ENCODE peak calls at places on chromosomes 7 and 10, in six cellular contexts. D, C, Y, A, X and G are unnamed samples.

GRCh38 chr7:30556854-30557644 is 37.6 kb upstream of the GARS1 start:
- DNase-seq in D (peak), C (peak), Y (no peak), A (peak), X (no peak), G (no peak)

GRCh38 chr10:113983552-113983951 is 60.1 kb upstream of the ADRB1 start:
- DNase-seq in D (no peak), C (no peak), Y (no peak), A (no peak), X (no peak), G (no peak)

GRCh38 chr7:136033413-136034031 is 56.4 kb upstream of the MTPN start:
- DNase-seq in D (no peak), C (no peak), Y (no peak), A (no peak), X (no peak), G (no peak)

GRCh38 chr10:127275793-127276415 is 79.5 kb upstream of the INSYN2A start:
- DNase-seq in D (no peak), C (no peak), Y (no peak), A (no peak), X (no peak), G (no peak)

GRCh38 chr7:99380823-99381663 is 6.5 kb downstream of the ARPC1B start:
- DNase-seq in D (no peak), C (no peak), Y (no peak), A (no peak), X (peak), G (no peak)

GRCh38 chr10:106711313-106711906 is 453.1 kb downstream of the SORCS1 start:
- DNase-seq in D (no peak), C (peak), Y (no peak), A (no peak), X (no peak), G (no peak)

GRCh38 chr10:6470894-6471618 is 109.0 kb downstream of the PRKCQ start:
- DNase-seq in D (no peak), C (no peak), Y (no peak), A (no peak), X (no peak), G (no peak)

GRCh38 chr7:87316846-87317545 is 28.5 kb upstream of the CROT start:
- DNase-seq in D (no peak), C (peak), Y (peak), A (no peak), X (no peak), G (no peak)

GRCh38 chr10:71221586-71222202 is 9.3 kb downstream of the UNC5B start:
- DNase-seq in D (no peak), C (no peak), Y (no peak), A (no peak), X (no peak), G (no peak)

GRCh38 chr10:1809139-1809755 is 71.9 kb upstream of the ADARB2 start:
- DNase-seq in D (no peak), C (peak), Y (no peak), A (peak), X (no peak), G (no peak)

GRCh38 chr10:50990568-50991495 is 83.5 kb upstream of the PRKG1 start:
- DNase-seq in D (no peak), C (peak), Y (no peak), A (no peak), X (no peak), G (peak)

GRCh38 chr10:42973870-42974692 is 102.8 kb upstream of the RET start:
- DNase-seq in D (no peak), C (no peak), Y (no peak), A (no peak), X (no peak), G (no peak)

GRCh38 chr7:64892666-64893269 is 10.3 kb upstream of the ZNF273 start:
- DNase-seq in D (no peak), C (no peak), Y (no peak), A (no peak), X (no peak), G (no peak)

GRCh38 chr7:149827089-149827981 is 10.8 kb upstream of the ZNF862 start:
- DNase-seq in D (no peak), C (no peak), Y (no peak), A (no peak), X (no peak), G (no peak)

GRCh38 chr10:80471715-80472233 is 17.7 kb downstream of the TSPAN14 start:
- DNase-seq in D (no peak), C (peak), Y (no peak), A (no peak), X (no peak), G (no peak)

GRCh38 chr10:47444047-47444446 is 39.9 kb downstream of the ANXA8 start:
- DNase-seq in D (no peak), C (no peak), Y (no peak), A (no peak), X (no peak), G (no peak)

GRCh38 chr10:24503627-24504320 is 219.9 kb downstream of the ARHGAP21 start:
- DNase-seq in D (no peak), C (peak), Y (no peak), A (no peak), X (no peak), G (no peak)

GRCh38 chr10:128898133-128898915 is 568.7 kb upstream of the MGMT start:
- DNase-seq in D (no peak), C (no peak), Y (no peak), A (no peak), X (no peak), G (no peak)

GRCh38 chr10:31261502-31262311 is 57.3 kb upstream of the ZEB1 start:
- DNase-seq in D (no peak), C (no peak), Y (no peak), A (no peak), X (no peak), G (no peak)

GRCh38 chr7:43303740-43304241 is 191.3 kb downstream of the HECW1 start:
- DNase-seq in D (peak), C (no peak), Y (no peak), A (peak), X (no peak), G (no peak)

GRCh38 chr7:158994687-158995086 is 138.3 kb downstream of the DYNC2I1 start:
- DNase-seq in D (no peak), C (no peak), Y (no peak), A (no peak), X (no peak), G (no peak)

GRCh38 chr7:153432056-153432455 is 620.1 kb upstream of the DPP6 start:
- DNase-seq in D (no peak), C (no peak), Y (no peak), A (no peak), X (no peak), G (no peak)

GRCh38 chr7:157676456-157677255 is 339.9 kb downstream of the DNAJB6 start:
- DNase-seq in D (no peak), C (no peak), Y (no peak), A (no peak), X (no peak), G (no peak)

GRCh38 chr7:157684596-157685429 is 348.0 kb downstream of the DNAJB6 start:
- DNase-seq in D (no peak), C (no peak), Y (no peak), A (no peak), X (no peak), G (no peak)

GRCh38 chr10:81872206-81872605 is 2.8 kb upstream of the NRG3 start:
- DNase-seq in D (no peak), C (no peak), Y (no peak), A (peak), X (no peak), G (no peak)

GRCh38 chr10:114706458-114707055 is 48.5 kb upstream of the ABLIM1 start:
- DNase-seq in D (no peak), C (no peak), Y (no peak), A (no peak), X (no peak), G (no peak)

GRCh38 chr10:49362596-49363260 is 33.2 kb downstream of the DRGX start:
- DNase-seq in D (no peak), C (no peak), Y (no peak), A (no peak), X (no peak), G (no peak)

GRCh38 chr10:128060341-128060851 is 65.8 kb downstream of the MKI67 start:
- DNase-seq in D (no peak), C (no peak), Y (no peak), A (no peak), X (no peak), G (no peak)

GRCh38 chr10:51860257-51860656 is 160.9 kb upstream of the CSTF2T start:
- DNase-seq in D (peak), C (no peak), Y (no peak), A (peak), X (no peak), G (peak)

GRCh38 chr10:91597397-91597881 is 35.4 kb downstream of the PPP1R3C start:
- DNase-seq in D (peak), C (peak), Y (no peak), A (no peak), X (no peak), G (no peak)

GRCh38 chr7:48053823-48054222 is 18.5 kb downstream of the C7orf57 start:
- DNase-seq in D (no peak), C (no peak), Y (no peak), A (no peak), X (no peak), G (no peak)

GRCh38 chr7:152459724-152460251 is 24.0 kb upstream of the KMT2C start:
- DNase-seq in D (no peak), C (no peak), Y (no peak), A (no peak), X (no peak), G (no peak)

GRCh38 chr7:47814905-47815613 is 133.2 kb downstream of the PKD1L1 start:
- DNase-seq in D (no peak), C (no peak), Y (no peak), A (no peak), X (no peak), G (no peak)

GRCh38 chr7:17680026-17680425 is 260.3 kb downstream of the SNX13 start:
- DNase-seq in D (no peak), C (peak), Y (peak), A (peak), X (no peak), G (no peak)

GRCh38 chr10:22148956-22149355 is 68.9 kb downstream of the EBLN1 start:
- DNase-seq in D (no peak), C (no peak), Y (peak), A (no peak), X (no peak), G (no peak)

GRCh38 chr10:15609291-15609690 is 110.4 kb downstream of the ITGA8 start:
- DNase-seq in D (no peak), C (no peak), Y (peak), A (no peak), X (no peak), G (no peak)

GRCh38 chr10:73168486-73168844 is 546 bp downstream of the FAM149B1 start:
- DNase-seq in D (no peak), C (no peak), Y (no peak), A (no peak), X (no peak), G (no peak)

GRCh38 chr10:52652431-52653220 is 120.0 kb downstream of the MBL2 start:
- DNase-seq in D (peak), C (no peak), Y (no peak), A (no peak), X (no peak), G (peak)

GRCh38 chr7:137891016-137891655 is 44.4 kb upstream of the DGKI start:
- DNase-seq in D (no peak), C (no peak), Y (no peak), A (no peak), X (no peak), G (no peak)